ENCODE peak calls at places on chromosomes 1 and 21, in six cellular contexts. Q is NCI-H1092 treated with DMSO at 0.1 percent for 48 hours; P is retina; W is stimulated activated CD8-positive, alpha-beta memory T cell treated with anti-CD3 and anti-CD28 coated beads, Interleukin-4, amount 100 ng/mL, for 4 hours; T is Right ventricle myocardium superior; Y is NCI-H1694 treated with DMSO at 0.1 percent for 48 hours. F is an unnamed sample.

GRCh38 chr1:84174051-84174556 is 30.0 kb downstream of the PRKACB start:
- DNase-seq in Q (no peak), P (no peak), W (no peak), T (no peak), Y (no peak), F (peak; percentile 20)

GRCh38 chr1:245538671-245539070 is 383.9 kb downstream of the KIF26B start:
- DNase-seq in Q (no peak), P (no peak), W (no peak), T (no peak), Y (no peak), F (no peak)

GRCh38 chr1:181479137-181479745 is 4.1 kb upstream of the CACNA1E start:
- DNase-seq in Q (peak; percentile 77), P (peak; percentile 74), W (no peak), T (peak; percentile 69), Y (peak; percentile 82), F (peak; percentile 20)

GRCh38 chr1:113984710-113985109 is 5.4 kb downstream of the OLFML3 start:
- DNase-seq in Q (peak; percentile 26), P (no peak), W (no peak), T (no peak), Y (no peak), F (no peak)

GRCh38 chr1:114746450-114747121 is 11.2 kb downstream of the CSDE1 start:
- DNase-seq in Q (no peak), P (no peak), W (no peak), T (no peak), Y (no peak), F (no peak)

GRCh38 chr1:174448531-174448883 is 743 bp downstream of the GPR52 start:
- DNase-seq in Q (peak; percentile 31), P (no peak), W (no peak), T (no peak), Y (no peak), F (no peak)

GRCh38 chr1:116496380-116496779 is 74.4 kb downstream of the CD58 start:
- DNase-seq in Q (no peak), P (no peak), W (no peak), T (peak; percentile 78), Y (no peak), F (no peak)

GRCh38 chr1:26016258-26016943 is 5.2 kb upstream of the EXTL1 start:
- DNase-seq in Q (no peak), P (peak; percentile 51), W (no peak), T (no peak), Y (peak; percentile 32), F (peak; percentile 64)

GRCh38 chr21:25568230-25568629 is 39.1 kb downstream of the MRPL39 start:
- DNase-seq in Q (no peak), P (peak; percentile 22), W (no peak), T (peak; percentile 55), Y (no peak), F (no peak)

GRCh38 chr1:46364612-46365011 is 24.0 kb downstream of the NSUN4 start:
- DNase-seq in Q (no peak), P (no peak), W (no peak), T (no peak), Y (no peak), F (no peak)

GRCh38 chr1:212188599-212189351 is 96.4 kb upstream of the PPP2R5A start:
- DNase-seq in Q (no peak), P (no peak), W (peak; percentile 0), T (no peak), Y (no peak), F (no peak)

GRCh38 chr1:208089971-208090755 is 154.0 kb downstream of the PLXNA2 start:
- DNase-seq in Q (peak; percentile 12), P (no peak), W (no peak), T (peak; percentile 70), Y (no peak), F (peak; percentile 29)

GRCh38 chr1:40708750-40709099 is 17.2 kb downstream of the NFYC start:
- DNase-seq in Q (peak; percentile 96), P (no peak), W (no peak), T (no peak), Y (peak; percentile 51), F (peak; percentile 94)

GRCh38 chr1:173506437-173506836 is 29.3 kb downstream of the PRDX6 start:
- DNase-seq in Q (no peak), P (no peak), W (no peak), T (no peak), Y (no peak), F (no peak)

GRCh38 chr1:229718177-229718576 is 92.1 kb downstream of the URB2 start:
- DNase-seq in Q (no peak), P (no peak), W (no peak), T (no peak), Y (no peak), F (no peak)

GRCh38 chr1:7784492-7785071 is 491 bp downstream of the PER3 start:
- DNase-seq in Q (no peak), P (peak; percentile 71), W (no peak), T (no peak), Y (no peak), F (peak; percentile 54)

GRCh38 chr1:206470692-206471414 is 577 bp downstream of the IKBKE start:
- DNase-seq in Q (peak; percentile 47), P (peak; percentile 64), W (no peak), T (peak; percentile 41), Y (no peak), F (no peak)

GRCh38 chr1:150165622-150166612 is 16.2 kb downstream of the PLEKHO1 start:
- DNase-seq in Q (peak; percentile 28), P (peak; percentile 65), W (no peak), T (peak; percentile 69), Y (peak; percentile 80), F (peak; percentile 72)

GRCh38 chr1:110144366-110144765 is 5.9 kb upstream of the SLC6A17 start:
- DNase-seq in Q (no peak), P (no peak), W (no peak), T (no peak), Y (no peak), F (no peak)

GRCh38 chr1:193013005-193013404 is 46.2 kb downstream of the UCHL5 start:
- DNase-seq in Q (no peak), P (no peak), W (no peak), T (no peak), Y (no peak), F (no peak)

GRCh38 chr1:205275133-205275532 is 46.4 kb downstream of the NUAK2 start:
- DNase-seq in Q (peak; percentile 92), P (no peak), W (no peak), T (no peak), Y (no peak), F (no peak)

F was measured in NCI-H446.